ENCODE peak calls at places on chromosomes 1 and 21, in ten cellular contexts. O is GM03348; P is stimulated activated CD4-positive, alpha-beta T cell treated with anti-CD3 and anti-CD28 coated beads, Interleukin-2, amount 100 ng/mL, for 48 hours; Z is left ventricle myocardium superior; A is CD8-positive, alpha-beta T cell; X is M059J; R is stimulated activated CD8-positive, alpha-beta memory T cell treated with anti-CD3 and anti-CD28 coated beads, Interleukin-4, amount 100 ng/mL, for 1 hour; H is tibial nerve; I is HAP-1; N is fibroblast of gingiva. B is an unnamed sample.

GRCh38 chr1:97630968-97631367 is 289.9 kb downstream of the DPYD start:
- DNase-seq in O (no peak), X (peak), H (no peak), P (no peak), I (no peak), A (no peak), N (no peak), Z (peak), R (no peak), B (no peak)

GRCh38 chr1:53557369-53557768 is 98.2 kb downstream of the DMRTB1 start:
- DNase-seq in A (no peak), P (no peak), I (no peak), O (no peak), X (no peak), R (no peak), Z (no peak), N (no peak), H (no peak), B (no peak)

GRCh38 chr1:93321720-93322119 is 24.0 kb upstream of the DR1 start:
- DNase-seq in O (no peak), I (no peak), Z (no peak), A (no peak), N (no peak), P (no peak), X (no peak), R (no peak), H (no peak), B (no peak)

GRCh38 chr1:152495066-152495675 is 15.4 kb upstream of the LCE5A start:
- DNase-seq in X (peak), O (peak), Z (no peak), H (no peak), A (no peak), I (peak), P (peak), N (no peak), R (no peak), B (no peak)

GRCh38 chr1:83994111-83994510 is 4.8 kb downstream of the TTLL7 start:
- DNase-seq in X (peak), P (no peak), R (no peak), I (peak), O (no peak), A (no peak), N (no peak), H (no peak), Z (no peak), B (no peak)

GRCh38 chr1:39957299-39958020 is 2.5 kb downstream of the MFSD2A start:
- DNase-seq in A (no peak), Z (no peak), H (no peak), P (no peak), R (no peak), O (no peak), I (no peak), N (peak), X (peak), B (no peak)

GRCh38 chr1:21299007-21299406 is 8.7 kb upstream of the ECE1 start:
- DNase-seq in H (no peak), I (no peak), O (no peak), N (no peak), A (no peak), X (no peak), Z (no peak), R (no peak), P (no peak), B (no peak)

GRCh38 chr1:151997284-151997570 is 3.6 kb upstream of the S100A10 start:
- DNase-seq in I (no peak), O (no peak), X (no peak), P (no peak), R (no peak), Z (no peak), H (no peak), A (no peak), N (no peak), B (no peak)

GRCh38 chr1:178393370-178393769 is 103.4 kb downstream of the CLEC20A start:
- DNase-seq in X (no peak), Z (no peak), A (no peak), N (no peak), P (no peak), H (no peak), O (no peak), I (no peak), R (no peak), B (no peak)

GRCh38 chr1:220044683-220045355 is 1.5 kb downstream of the EPRS1 start:
- DNase-seq in A (no peak), H (no peak), R (no peak), N (no peak), P (no peak), I (no peak), Z (no peak), X (no peak), O (no peak), B (no peak)

GRCh38 chr1:60745444-60745843 is 336.9 kb upstream of the NFIA start:
- DNase-seq in Z (no peak), O (no peak), R (no peak), N (no peak), H (no peak), X (no peak), P (no peak), A (no peak), I (no peak), B (no peak)

GRCh38 chr1:54716299-54717047 is 812 bp downstream of the TTC4 start:
- DNase-seq in O (peak), I (no peak), P (no peak), N (peak), H (no peak), X (peak), A (no peak), R (no peak), Z (no peak), B (peak)

GRCh38 chr1:190578531-190578930 is 100.9 kb upstream of the BRINP3 start:
- DNase-seq in I (no peak), O (no peak), P (no peak), H (no peak), R (no peak), A (no peak), N (no peak), Z (no peak), X (no peak), B (peak)

GRCh38 chr1:6353948-6354658 is 39.5 kb downstream of the ACOT7 start:
- DNase-seq in O (no peak), R (no peak), A (no peak), Z (peak), X (peak), I (no peak), N (no peak), H (no peak), P (no peak), B (peak)

GRCh38 chr1:17181785-17182464 is 23.0 kb upstream of the PADI1 start:
- DNase-seq in I (no peak), N (no peak), X (no peak), H (no peak), R (no peak), Z (no peak), O (no peak), P (no peak), A (no peak), B (no peak)

GRCh38 chr1:179217943-179218507 is 11.5 kb downstream of the ABL2 start:
- DNase-seq in Z (no peak), A (no peak), O (peak), P (no peak), I (no peak), X (peak), H (peak), N (peak), R (no peak), B (peak)

GRCh38 chr21:14073615-14074014 is 137.1 kb downstream of the LIPI start:
- DNase-seq in O (no peak), X (no peak), P (no peak), R (no peak), H (no peak), N (no peak), I (no peak), Z (no peak), A (no peak), B (no peak)

GRCh38 chr1:209335090-209335692 is 248.3 kb upstream of the CAMK1G start:
- DNase-seq in I (peak), H (peak), R (no peak), A (no peak), P (no peak), X (peak), N (no peak), O (peak), Z (no peak), B (no peak)

GRCh38 chr21:27581168-27581567 is 614.3 kb upstream of the ADAMTS5 start:
- DNase-seq in A (no peak), N (no peak), R (no peak), H (no peak), X (peak), Z (no peak), P (no peak), I (no peak), O (no peak), B (peak)

GRCh38 chr1:100657876-100658715 is 61.4 kb upstream of the VCAM1 start:
- DNase-seq in H (no peak), X (no peak), R (no peak), P (no peak), A (no peak), N (no peak), I (no peak), Z (no peak), O (no peak), B (no peak)

GRCh38 chr1:173392895-173393654 is 84.1 kb upstream of the PRDX6 start:
- DNase-seq in Z (no peak), N (peak), O (peak), A (no peak), I (no peak), P (no peak), R (no peak), H (no peak), X (peak), B (peak)

GRCh38 chr1:62407398-62408009 is 29.3 kb upstream of the USP1 start:
- DNase-seq in O (peak), A (no peak), X (peak), Z (no peak), H (peak), N (peak), P (peak), I (peak), R (no peak), B (peak)

GRCh38 chr1:20126806-20127440 is 7.6 kb upstream of the PLA2G2D start:
- DNase-seq in A (no peak), N (no peak), O (no peak), I (no peak), H (no peak), R (no peak), Z (no peak), X (no peak), P (no peak), B (no peak)

GRCh38 chr1:211695135-211695816 is 19.9 kb upstream of the NEK2 start:
- DNase-seq in H (no peak), X (no peak), A (no peak), N (no peak), I (no peak), P (no peak), Z (no peak), O (no peak), R (no peak), B (no peak)

GRCh38 chr1:42173155-42173933 is 8.8 kb upstream of the GUCA2A start:
- DNase-seq in R (peak), H (peak), A (peak), N (peak), I (peak), O (peak), P (peak), X (peak), Z (peak), B (peak)

GRCh38 chr1:200306954-200307754 is 102.7 kb downstream of the ZNF281 start:
- DNase-seq in Z (no peak), A (no peak), H (peak), P (no peak), I (peak), N (peak), X (peak), R (no peak), O (peak), B (peak)

GRCh38 chr1:24047101-24047459 is 64.9 kb downstream of the MYOM3 start:
- DNase-seq in Z (peak), A (no peak), X (peak), R (no peak), N (peak), I (no peak), P (no peak), O (peak), H (peak), B (peak)

GRCh38 chr1:37764888-37765441 is at the start of gene EPHA10:
- DNase-seq in X (no peak), R (no peak), N (no peak), A (no peak), Z (no peak), H (no peak), I (no peak), O (no peak), P (no peak), B (no peak)

GRCh38 chr1:106613861-106614260 is 442.6 kb upstream of the PRMT6 start:
- DNase-seq in A (no peak), N (peak), O (no peak), X (no peak), R (no peak), I (no peak), H (no peak), P (no peak), Z (no peak), B (no peak)

GRCh38 chr1:1049318-1050165 is 24.6 kb downstream of the RNF223 start:
- DNase-seq in A (no peak), P (no peak), N (no peak), X (no peak), Z (no peak), I (no peak), H (no peak), O (no peak), R (no peak), B (no peak)

B was measured in foreskin fibroblast.